ENCODE peak calls at places on chromosome 7, in six cellular contexts. H is WTC11, Y is HepG2, U is A549, E is H1, F is K562. V is an unnamed sample.

GRCh38 chr7:2843191-2843685 is 870 bp downstream of the GNA12 start:
- DNase-seq in F (no peak), Y (no peak), U (no peak), E (no peak), H (no peak), V (no peak)

GRCh38 chr7:97697396-97697795 is 34.5 kb upstream of the TAC1 start:
- DNase-seq in Y (no peak), F (no peak), H (no peak), E (no peak), U (no peak), V (no peak)

GRCh38 chr7:1569016-1569415 is 816 bp downstream of the PSMG3 start:
- DNase-seq in Y (no peak), F (peak), E (no peak), U (no peak), H (no peak), V (no peak)

GRCh38 chr7:90412458-90413184 is 9.4 kb downstream of the CLDN12 start:
- DNase-seq in U (no peak), E (peak), H (peak), Y (peak), F (peak), V (no peak)

GRCh38 chr7:111137296-111138195 is 46.6 kb downstream of the LRRN3 start:
- DNase-seq in F (no peak), Y (no peak), U (no peak), H (no peak), E (no peak), V (no peak)

GRCh38 chr7:120337308-120337907 is 64.4 kb downstream of the KCND2 start:
- DNase-seq in H (no peak), Y (peak), E (no peak), U (peak), F (peak), V (peak)

GRCh38 chr7:45703911-45704682 is 129.9 kb downstream of the ADCY1 start:
- DNase-seq in H (peak), E (no peak), F (no peak), Y (no peak), U (no peak), V (no peak)

GRCh38 chr7:45687721-45688120 is 113.6 kb downstream of the ADCY1 start:
- DNase-seq in Y (no peak), H (peak), F (no peak), U (no peak), E (peak), V (no peak)

GRCh38 chr7:133394369-133394768 is 141.5 kb downstream of the EXOC4 start:
- DNase-seq in F (no peak), E (no peak), U (no peak), Y (no peak), H (no peak), V (no peak)

GRCh38 chr7:151017953-151018420 is 6.3 kb downstream of the ATG9B start:
- DNase-seq in F (peak), H (peak), E (peak), Y (no peak), U (peak), V (peak)

GRCh38 chr7:149869867-149870266 is 3.9 kb upstream of the ATP6V0E2 start:
- DNase-seq in H (no peak), Y (no peak), U (no peak), F (no peak), E (no peak), V (no peak)

GRCh38 chr7:113100091-113100723 is 13.6 kb upstream of the GPR85 start:
- DNase-seq in F (peak), U (no peak), Y (no peak), H (no peak), E (no peak), V (no peak)
- TF ChIP-seq JUN in F (no peak), U (no peak), Y (no peak), H (no peak), E (no peak), V (no peak)

GRCh38 chr7:87934699-87935372 is 785 bp downstream of the ADAM22 start:
- DNase-seq in F (no peak), E (peak), U (no peak), Y (no peak), H (peak), V (peak)
- TF ChIP-seq MAX in F (no peak), E (peak), U (peak), Y (peak), H (peak), V (no peak)

DNA sequence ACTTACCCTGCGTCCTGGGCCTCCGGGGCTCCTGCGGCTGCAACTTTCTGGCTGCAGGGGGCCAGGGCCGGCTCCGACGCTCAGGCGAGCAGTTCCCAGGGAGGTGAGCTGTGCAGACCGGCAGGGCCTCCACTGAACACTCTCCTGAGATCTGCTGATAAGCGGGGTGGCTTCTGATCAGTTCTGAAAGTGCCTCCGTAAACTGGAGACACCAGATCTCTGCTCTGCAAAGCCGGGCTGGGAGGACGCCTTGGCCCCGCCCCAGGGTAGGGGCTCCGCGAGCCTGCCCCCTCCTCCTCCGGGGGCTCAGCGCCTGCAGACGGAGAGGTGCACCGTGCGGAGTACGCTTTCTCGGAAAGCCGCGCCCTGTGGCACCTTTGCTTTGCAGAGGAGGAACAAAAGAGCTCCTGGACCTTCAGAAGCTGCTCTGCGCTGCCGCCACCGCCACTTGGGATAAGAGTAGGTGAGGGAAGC is 141.3 kb upstream of the VKORC1L1 start:
- DNase-seq in H (peak), Y (no peak), E (peak), F (peak), U (no peak), V (peak)
- TF ChIP-seq JUN in H (no peak), Y (no peak), E (no peak), F (no peak), U (no peak), V (no peak)

GRCh38 chr7:123666492-123666891 is 10.8 kb downstream of the LMOD2 start:
- DNase-seq in F (no peak), Y (no peak), E (no peak), H (no peak), U (no peak), V (no peak)
- TF ChIP-seq MAX in F (no peak), Y (no peak), E (no peak), H (no peak), U (no peak), V (no peak)

GRCh38 chr7:116899308-116899707 is 36.9 kb downstream of the CAPZA2 start:
- DNase-seq in H (no peak), U (no peak), E (no peak), Y (no peak), F (no peak), V (no peak)
- TF ChIP-seq JUN in H (no peak), U (no peak), E (no peak), Y (no peak), F (no peak), V (no peak)

GRCh38 chr7:157613575-157614322 is 276.9 kb downstream of the DNAJB6 start:
- DNase-seq in E (no peak), U (no peak), F (no peak), Y (no peak), H (no peak), V (no peak)

GRCh38 chr7:157614457-157615020 is 277.7 kb downstream of the DNAJB6 start:
- DNase-seq in H (peak), U (no peak), Y (no peak), F (no peak), E (no peak), V (no peak)

GRCh38 chr7:157616426-157616825 is 279.6 kb downstream of the DNAJB6 start:
- DNase-seq in Y (no peak), F (no peak), E (no peak), H (no peak), U (no peak), V (no peak)

GRCh38 chr7:157615852-157616251 is 279.0 kb downstream of the DNAJB6 start:
- DNase-seq in U (no peak), F (no peak), H (no peak), Y (no peak), E (no peak), V (no peak)

GRCh38 chr7:157615101-157615817 is 278.5 kb downstream of the DNAJB6 start:
- DNase-seq in H (peak), Y (no peak), F (no peak), E (no peak), U (no peak), V (no peak)
- TF ChIP-seq MAX in H (no peak), Y (no peak), F (no peak), E (no peak), U (no peak), V (no peak)

DNA sequence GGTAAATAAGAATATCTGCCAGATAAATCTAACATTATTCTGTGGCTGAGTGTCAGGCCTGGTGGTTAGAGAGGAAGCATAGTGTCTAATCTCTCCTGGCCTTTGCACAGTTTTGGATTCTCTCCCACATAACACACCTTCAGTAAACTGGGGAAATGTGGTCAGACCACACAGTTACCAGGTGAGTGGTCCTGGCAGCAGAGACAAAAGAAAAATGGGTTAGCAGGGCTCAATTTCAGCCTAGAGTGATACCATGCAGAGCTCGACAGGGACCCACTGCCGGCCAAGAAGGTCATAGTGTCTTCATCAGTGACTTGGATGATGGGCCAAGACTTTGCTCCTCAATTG is 69.1 kb upstream of the EFCAB10 start:
- DNase-seq in Y (no peak), H (no peak), F (no peak), E (no peak), U (no peak), V (no peak)
- TF ChIP-seq JUN in Y (no peak), H (no peak), F (no peak), E (no peak), U (no peak), V (no peak)

GRCh38 chr7:143355450-143356385 is 6.8 kb downstream of the FAM131B start:
- DNase-seq in E (no peak), Y (no peak), U (no peak), F (peak), H (peak), V (no peak)

GRCh38 chr7:143359769-143360168 is 2.7 kb downstream of the FAM131B start:
- DNase-seq in H (no peak), Y (no peak), F (no peak), U (no peak), E (no peak), V (no peak)

GRCh38 chr7:143356414-143357050 is 6.0 kb downstream of the FAM131B start:
- DNase-seq in E (no peak), U (no peak), F (no peak), H (no peak), Y (no peak), V (no peak)

GRCh38 chr7:143360788-143361551 is 1.5 kb downstream of the FAM131B start:
- DNase-seq in U (no peak), H (peak), E (peak), Y (no peak), F (no peak), V (no peak)

DNA sequence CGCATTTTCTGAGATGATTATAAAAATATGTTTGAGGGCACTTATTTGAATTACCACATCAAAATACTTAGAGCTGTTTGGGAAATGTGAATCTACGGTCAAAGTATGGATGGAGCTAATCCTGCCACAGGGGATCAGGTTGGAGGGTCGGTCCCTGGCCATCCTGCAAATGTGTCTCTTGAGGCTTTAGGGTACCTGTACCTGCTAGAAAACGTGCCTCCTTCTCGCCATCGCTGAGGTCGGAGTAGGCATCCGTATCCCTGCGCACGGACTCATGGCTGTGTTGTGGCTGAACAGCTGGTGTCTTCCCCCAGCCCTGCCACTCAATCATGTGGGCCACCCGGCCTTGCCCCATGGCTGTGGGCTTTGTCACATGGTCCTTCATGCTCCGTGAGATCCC is 3.9 kb downstream of the FAM131B start:
- DNase-seq in E (no peak), U (no peak), Y (no peak), H (no peak), F (no peak), V (no peak)
- TF ChIP-seq MAX in E (no peak), U (no peak), Y (no peak), H (no peak), F (no peak), V (no peak)

GRCh38 chr7:94206295-94206694 is 188.4 kb upstream of the COL1A2 start:
- DNase-seq in Y (no peak), H (no peak), E (no peak), F (no peak), U (no peak), V (no peak)

GRCh38 chr7:94216944-94217461 is 177.7 kb upstream of the COL1A2 start:
- DNase-seq in F (no peak), E (no peak), H (no peak), Y (no peak), U (no peak), V (peak)

GRCh38 chr7:94212160-94212559 is 182.5 kb upstream of the COL1A2 start:
- DNase-seq in U (no peak), Y (no peak), H (no peak), F (no peak), E (no peak), V (no peak)
- TF ChIP-seq JUN in U (no peak), Y (no peak), H (no peak), F (no peak), E (no peak), V (no peak)

V was measured in endothelial cell of umbilical vein.